ENCODE peak calls at places on chromosomes 1 and 21, in six cellular contexts. Z is anterior cingulate cortex; Y is NAMALWA; U is T-helper 17 cell; H is stimulated activated naive B cell treated with anti-CD40 and anti-IgM and Interleukin-4, amounts not matched to agents 10 μg/mL and 1 μg/mL and 100 μg/mL, for 72 hours; M is AML-193. C is an unnamed sample.

GRCh38 chr1:21530368-21531016 is 21.3 kb downstream of the ALPL start:
- DNase-seq in H (no peak), M (no peak), U (no peak), Y (no peak), Z (no peak), C (no peak)

GRCh38 chr1:171645553-171646336 is 6.7 kb downstream of the MYOC start:
- DNase-seq in H (no peak), U (no peak), Y (no peak), Z (peak), M (no peak), C (no peak)

GRCh38 chr1:116737855-116738318 is 16.3 kb upstream of the CD2 start:
- DNase-seq in Z (no peak), H (no peak), U (no peak), M (no peak), Y (no peak), C (no peak)

GRCh38 chr1:162020145-162020544 is 3.5 kb downstream of the OLFML2B start:
- DNase-seq in M (no peak), U (no peak), Z (no peak), H (no peak), Y (no peak), C (no peak)

GRCh38 chr1:61337981-61338848 is 255.9 kb downstream of the NFIA start:
- DNase-seq in U (no peak), M (no peak), Y (no peak), H (no peak), Z (peak), C (no peak)

GRCh38 chr21:41175080-41175479 is 7.1 kb downstream of the BACE2 start:
- DNase-seq in U (no peak), M (no peak), Z (no peak), H (no peak), Y (no peak), C (no peak)

GRCh38 chr1:170970256-170970655 is 34.9 kb downstream of the MROH9 start:
- DNase-seq in H (no peak), Z (no peak), U (no peak), M (no peak), Y (no peak), C (no peak)

GRCh38 chr1:38586993-38587646 is 272.5 kb downstream of the RRAGC start:
- DNase-seq in U (no peak), Y (peak), M (peak), Z (no peak), H (peak), C (peak)

GRCh38 chr1:115557715-115558114 is 84.1 kb upstream of the VANGL1 start:
- DNase-seq in Y (no peak), U (no peak), Z (no peak), M (no peak), H (no peak), C (no peak)

GRCh38 chr1:31617218-31617916 is at the start of gene HCRTR1:
- DNase-seq in Y (no peak), M (no peak), Z (no peak), U (no peak), H (no peak), C (no peak)

GRCh38 chr1:229432116-229432461 is 1.8 kb downstream of the ACTA1 start:
- DNase-seq in M (no peak), H (no peak), Y (no peak), U (no peak), Z (no peak), C (no peak)

GRCh38 chr1:41286486-41286885 is 44.4 kb upstream of the SCMH1 start:
- DNase-seq in H (no peak), U (no peak), Y (no peak), Z (no peak), M (no peak), C (no peak)

GRCh38 chr1:91846007-91846620 is 39.8 kb downstream of the TGFBR3 start:
- DNase-seq in Z (no peak), Y (peak), M (no peak), U (no peak), H (no peak), C (peak)

GRCh38 chr1:6260961-6261614 is at the start of gene GPR153:
- DNase-seq in U (peak), Y (peak), Z (no peak), M (no peak), H (no peak), C (no peak)

GRCh38 chr1:234205966-234206365 is 167.3 kb upstream of the COA6 start:
- DNase-seq in H (no peak), Z (no peak), M (no peak), U (no peak), Y (no peak), C (no peak)

GRCh38 chr21:36902793-36903192 is 63.7 kb downstream of the HLCS start:
- DNase-seq in Y (no peak), Z (no peak), H (no peak), U (no peak), M (no peak), C (no peak)

GRCh38 chr21:26572668-26573381 is at the start of gene CYYR1:
- DNase-seq in Z (no peak), Y (no peak), H (no peak), M (no peak), U (no peak), C (no peak)

GRCh38 chr1:109475261-109475660 is 8.4 kb upstream of the ATXN7L2 start:
- DNase-seq in U (no peak), Y (no peak), M (no peak), H (no peak), Z (no peak), C (no peak)

GRCh38 chr1:8474369-8474768 is 156.5 kb downstream of the SLC45A1 start:
- DNase-seq in U (no peak), H (no peak), Z (no peak), Y (no peak), M (no peak), C (no peak)

GRCh38 chr1:116298746-116299145 is 74.3 kb upstream of the ATP1A1 start:
- DNase-seq in H (no peak), M (no peak), Z (no peak), U (no peak), Y (no peak), C (no peak)

GRCh38 chr1:59730759-59731478 is 83.8 kb upstream of the HOOK1 start:
- DNase-seq in M (peak), H (no peak), Y (no peak), U (no peak), Z (peak), C (no peak)

GRCh38 chr1:89519779-89520358 is 4.8 kb upstream of the LRRC8B start:
- DNase-seq in U (no peak), H (peak), Z (no peak), Y (peak), M (peak), C (peak)

GRCh38 chr1:46333300-46334029 is 7.1 kb upstream of the NSUN4 start:
- DNase-seq in Y (peak), Z (no peak), M (peak), U (no peak), H (peak), C (peak)

GRCh38 chr1:117826119-117826518 is 103.3 kb downstream of the GDAP2 start:
- DNase-seq in Y (no peak), U (no peak), H (no peak), Z (no peak), M (no peak), C (no peak)

GRCh38 chr1:14913475-14914155 is 239.9 kb upstream of the TMEM51 start:
- DNase-seq in U (no peak), Z (no peak), Y (no peak), H (no peak), M (no peak), C (no peak)

GRCh38 chr1:154765970-154766369 is 104.1 kb downstream of the KCNN3 start:
- DNase-seq in M (peak), Y (peak), U (no peak), H (no peak), Z (no peak), C (peak)

GRCh38 chr1:31714442-31715096 is 10.8 kb upstream of the COL16A1 start:
- DNase-seq in Y (peak), M (no peak), Z (peak), U (no peak), H (no peak), C (no peak)

GRCh38 chr1:98344726-98345125 is 316.8 kb upstream of the SNX7 start:
- DNase-seq in H (no peak), M (no peak), Z (no peak), U (no peak), Y (no peak), C (no peak)

GRCh38 chr1:219567341-219567947 is 45.5 kb downstream of the ZC3H11B start:
- DNase-seq in M (peak), Z (no peak), H (no peak), Y (peak), U (no peak), C (peak)

GRCh38 chr1:20836230-20836629 is 49.1 kb upstream of the HP1BP3 start:
- DNase-seq in Y (no peak), M (no peak), H (no peak), Z (no peak), U (no peak), C (no peak)

GRCh38 chr1:1361982-1362423 is 3.6 kb upstream of the MXRA8 start:
- DNase-seq in Z (no peak), M (no peak), U (no peak), H (no peak), Y (no peak), C (no peak)

GRCh38 chr1:47808612-47809011 is 188.6 kb downstream of the TRABD2B start:
- DNase-seq in Y (no peak), H (no peak), Z (no peak), M (no peak), U (no peak), C (no peak)

GRCh38 chr1:3393987-3394920 is 60.2 kb upstream of the ARHGEF16 start:
- DNase-seq in H (no peak), Z (peak), M (no peak), Y (no peak), U (no peak), C (no peak)

GRCh38 chr1:86218859-86219258 is 62.3 kb upstream of the COL24A1 start:
- DNase-seq in U (no peak), M (no peak), Y (peak), H (no peak), Z (no peak), C (peak)

GRCh38 chr21:46421756-46422555 is 36.7 kb upstream of the DIP2A start:
- DNase-seq in M (no peak), H (no peak), Z (no peak), U (no peak), Y (no peak), C (no peak)